ENCODE peak calls at places on chromosomes 11 and 22, in ten cellular contexts. L is NCI-H1417 treated with DMSO at 0.1 percent for 48 hours; D is suprapubic skin; B is GM04503; C is GM23248; V is NCI-H1048; P is NCI-H187 treated with DMSO at 0.1 percent for 48 hours; G is choroid plexus epithelial cell; W is stimulated activated CD4-positive, alpha-beta T cell treated with anti-CD3 and anti-CD28 coated beads, Interleukin-15, amount 100 ng/mL, for 48 hours; E is globus pallidus. Y is an unnamed sample.
A peak's percentile ranks its signal among the peaks of the same experiment; 100 is the strongest.

GRCh38 chr22:23190526-23190925 is 10.2 kb downstream of the BCR start:
- DNase-seq in P (no peak), E (no peak), W (no peak), G (no peak), B (no peak), L (no peak), V (no peak), D (no peak), C (no peak), Y (no peak)

GRCh38 chr11:31813961-31814868 is 3.1 kb upstream of the PAX6 start:
- DNase-seq in C (no peak), L (no peak), E (peak; percentile 35), G (no peak), P (no peak), B (no peak), W (no peak), V (no peak), D (no peak), Y (peak; percentile 57)

GRCh38 chr11:68481579-68482240 is 21.2 kb downstream of the PPP6R3 start:
- DNase-seq in L (no peak), D (no peak), G (no peak), V (no peak), W (no peak), P (no peak), E (no peak), B (no peak), C (no peak), Y (no peak)

GRCh38 chr11:19419021-19419750 is 178.4 kb upstream of the E2F8 start:
- DNase-seq in G (peak; percentile 88), P (no peak), E (no peak), V (no peak), B (peak; percentile 70), C (peak; percentile 46), L (no peak), W (no peak), D (no peak), Y (no peak)

GRCh38 chr22:37187891-37188761 is at the start of gene C1QTNF6:
- DNase-seq in P (no peak), E (no peak), W (no peak), V (no peak), G (no peak), D (peak; percentile 68), L (no peak), C (peak; percentile 43), B (no peak), Y (no peak)

GRCh38 chr11:31807791-31808074 is 3.4 kb downstream of the PAX6 start:
- DNase-seq in G (no peak), C (no peak), D (no peak), B (no peak), L (no peak), W (no peak), V (no peak), E (no peak), P (no peak), Y (no peak)

GRCh38 chr22:32205974-32206773 is 1.3 kb upstream of the RFPL2 start:
- DNase-seq in E (no peak), C (no peak), B (no peak), V (no peak), G (no peak), L (no peak), P (no peak), W (no peak), D (no peak), Y (no peak)

GRCh38 chr11:63841554-63841953 is 2.6 kb downstream of the MARK2 start:
- DNase-seq in P (no peak), B (no peak), C (peak; percentile 67), G (peak; percentile 37), D (no peak), L (no peak), W (no peak), E (no peak), V (no peak), Y (peak; percentile 57)

GRCh38 chr22:23670378-23671295 is 20.2 kb upstream of the RGL4 start:
- DNase-seq in L (no peak), C (peak; percentile 23), V (no peak), E (no peak), W (no peak), B (no peak), P (no peak), G (no peak), D (no peak), Y (no peak)

GRCh38 chr11:61163714-61164609 is 2.7 kb upstream of the VPS37C start:
- DNase-seq in P (no peak), L (no peak), G (no peak), B (no peak), W (no peak), D (no peak), V (no peak), E (no peak), C (no peak), Y (no peak)

Y was measured in G401.